ENCODE peak calls at places on chromosomes 2 and 18, in eight cellular contexts. O, D, K, J, A, L, I and G are unnamed samples.
A peak's percentile ranks its signal among the peaks of the same experiment; 100 is the strongest.

GRCh38 chr18:11392292-11392691 is 217.1 kb upstream of the SLC35G4 start:
- DNase-seq in O (no peak), D (no peak), K (no peak), J (no peak), A (no peak), L (no peak), I (no peak), G (no peak)

GRCh38 chr2:105803337-105803736 is 58.6 kb downstream of the NCK2 start:
- DNase-seq in O (no peak), D (no peak), K (no peak), J (no peak), A (no peak), L (peak; percentile 36), I (no peak), G (no peak)

GRCh38 chr2:225994748-225995405 is 595.4 kb downstream of the NYAP2 start:
- DNase-seq in O (no peak), D (no peak), K (no peak), J (no peak), A (peak; percentile 30), L (no peak), I (no peak), G (no peak)

GRCh38 chr2:96526101-96526591 is 10.4 kb upstream of the ARID5A start:
- DNase-seq in O (no peak), D (peak; percentile 29), K (no peak), J (no peak), A (no peak), L (no peak), I (no peak), G (no peak)

GRCh38 chr2:131040661-131041401 is 52.4 kb downstream of the FAM168B start:
- DNase-seq in O (no peak), D (no peak), K (no peak), J (no peak), A (no peak), L (no peak), I (no peak), G (no peak)

GRCh38 chr2:59182249-59182648 is 941.1 kb upstream of the FANCL start:
- DNase-seq in O (no peak), D (no peak), K (no peak), J (peak; percentile 6), A (no peak), L (peak; percentile 32), I (no peak), G (peak; percentile 36)

GRCh38 chr2:46446871-46447568 is 32.3 kb upstream of the TMEM247 start:
- DNase-seq in O (no peak), D (no peak), K (no peak), J (no peak), A (no peak), L (no peak), I (no peak), G (no peak)

GRCh38 chr18:45336431-45336830 is 278.8 kb upstream of the SLC14A2 start:
- DNase-seq in O (no peak), D (no peak), K (no peak), J (no peak), A (no peak), L (no peak), I (no peak), G (no peak)

GRCh38 chr2:128536925-128537620 is 218.4 kb upstream of the HS6ST1 start:
- DNase-seq in O (peak; percentile 98), D (no peak), K (no peak), J (no peak), A (peak; percentile 99), L (no peak), I (no peak), G (no peak)

GRCh38 chr2:9004338-9005204 is 1.1 kb upstream of the MBOAT2 start:
- DNase-seq in O (no peak), D (no peak), K (no peak), J (no peak), A (no peak), L (peak; percentile 46), I (no peak), G (no peak)

GRCh38 chr18:70698574-70698973 is 409.7 kb downstream of the SOCS6 start:
- DNase-seq in O (no peak), D (no peak), K (no peak), J (no peak), A (no peak), L (no peak), I (no peak), G (no peak)

GRCh38 chr2:9813312-9814128 is 29.8 kb upstream of the TAF1B start:
- DNase-seq in O (peak; percentile 31), D (peak; percentile 81), K (peak; percentile 60), J (peak; percentile 82), A (no peak), L (peak; percentile 78), I (peak; percentile 50), G (peak; percentile 87)

GRCh38 chr2:9739508-9739907 is 103.8 kb upstream of the TAF1B start:
- DNase-seq in O (no peak), D (peak; percentile 83), K (no peak), J (peak; percentile 43), A (no peak), L (no peak), I (no peak), G (no peak)

GRCh38 chr2:218895758-218896500 is 15.3 kb downstream of the WNT10A start:
- DNase-seq in O (no peak), D (no peak), K (no peak), J (no peak), A (no peak), L (no peak), I (no peak), G (no peak)

GRCh38 chr2:238439093-238439849 is 12.5 kb downstream of the ASB1 start:
- DNase-seq in O (peak; percentile 88), D (no peak), K (no peak), J (no peak), A (no peak), L (no peak), I (no peak), G (no peak)

GRCh38 chr2:128369126-128369555 is 50.5 kb upstream of the HS6ST1 start:
- DNase-seq in O (peak; percentile 32), D (no peak), K (no peak), J (no peak), A (no peak), L (no peak), I (no peak), G (peak; percentile 68)

GRCh38 chr2:67879586-67880290 is 183.1 kb downstream of the C1D start:
- DNase-seq in O (peak; percentile 61), D (no peak), K (no peak), J (no peak), A (no peak), L (no peak), I (no peak), G (no peak)

GRCh38 chr2:31558401-31559295 is 22.1 kb downstream of the SRD5A2 start:
- DNase-seq in O (no peak), D (no peak), K (no peak), J (no peak), A (no peak), L (no peak), I (no peak), G (no peak)

GRCh38 chr2:9574314-9574713 is 18.7 kb upstream of the ADAM17 start:
- DNase-seq in O (no peak), D (no peak), K (no peak), J (no peak), A (no peak), L (no peak), I (no peak), G (no peak)

GRCh38 chr18:8001711-8002110 is 434.6 kb downstream of the PTPRM start:
- DNase-seq in O (no peak), D (no peak), K (no peak), J (no peak), A (no peak), L (peak; percentile 73), I (no peak), G (no peak)